ENCODE peak calls at places on chromosomes 12 and 14, in ten cellular contexts. P is A673, L is GM06990, F is cardiac fibroblast, R is BE2C, Q is AG10803, W is heart right ventricle, D is H1, T is thoracic aorta, B is right cardiac atrium. Y is an unnamed sample.

GRCh38 chr12:2190085-2190484 is 137.3 kb downstream of the CACNA1C start:
- DNase-seq in P (no peak), L (no peak), F (no peak), R (no peak), Q (no peak), W (no peak), D (no peak), T (no peak), B (no peak), Y (no peak)

GRCh38 chr12:41537522-41537921 is 349.4 kb downstream of the PDZRN4 start:
- DNase-seq in P (no peak), L (no peak), F (no peak), R (no peak), Q (no peak), W (no peak), D (no peak), T (no peak), B (no peak), Y (no peak)

GRCh38 chr12:96698521-96698920 is 208.5 kb upstream of the NEDD1 start:
- DNase-seq in P (no peak), L (no peak), F (no peak), R (no peak), Q (peak; percentile 4), W (no peak), D (no peak), T (no peak), B (no peak), Y (no peak)

GRCh38 chr12:72207094-72207493 is 65.1 kb upstream of the TRHDE start:
- DNase-seq in P (no peak), L (no peak), F (no peak), R (no peak), Q (no peak), W (no peak), D (no peak), T (no peak), B (no peak), Y (no peak)

GRCh38 chr14:49050836-49051235 is 535.3 kb downstream of the RPS29 start:
- DNase-seq in P (no peak), L (no peak), F (no peak), R (no peak), Q (no peak), W (no peak), D (no peak), T (no peak), B (no peak), Y (no peak)

GRCh38 chr12:106892075-106892474 is 63.6 kb upstream of the TMEM263 start:
- DNase-seq in P (no peak), L (no peak), F (no peak), R (no peak), Q (no peak), W (no peak), D (no peak), T (no peak), B (no peak), Y (peak; percentile 16)

GRCh38 chr12:127928615-127929014 is 338.4 kb upstream of the TMEM132C start:
- DNase-seq in P (no peak), L (no peak), F (no peak), R (no peak), Q (peak; percentile 67), W (no peak), D (no peak), T (no peak), B (no peak), Y (no peak)

GRCh38 chr14:102140750-102141145 is 1.1 kb downstream of the WDR20 start:
- DNase-seq in P (no peak), L (no peak), F (peak; percentile 10), R (no peak), Q (peak; percentile 6), W (no peak), D (no peak), T (no peak), B (no peak), Y (no peak)

GRCh38 chr14:33950320-33951182 is at the start of gene EGLN3:
- DNase-seq in P (no peak), L (peak; percentile 80), F (peak; percentile 79), R (peak; percentile 96), Q (peak; percentile 51), W (peak; percentile 90), D (peak; percentile 77), T (no peak), B (peak; percentile 96), Y (peak; percentile 56)

GRCh38 chr14:33951183-33951840 is 438 bp upstream of the EGLN3 start:
- DNase-seq in P (peak; percentile 81), L (no peak), F (no peak), R (no peak), Q (no peak), W (no peak), D (no peak), T (peak; percentile 47), B (no peak), Y (no peak)

GRCh38 chr14:33949051-33950037 is 1.5 kb downstream of the EGLN3 start:
- DNase-seq in P (no peak), L (no peak), F (no peak), R (no peak), Q (no peak), W (no peak), D (no peak), T (no peak), B (no peak), Y (no peak)

GRCh38 chr14:33946679-33947078 is 4.2 kb downstream of the EGLN3 start:
- DNase-seq in P (no peak), L (no peak), F (no peak), R (no peak), Q (no peak), W (no peak), D (no peak), T (no peak), B (no peak), Y (no peak)

DNA sequence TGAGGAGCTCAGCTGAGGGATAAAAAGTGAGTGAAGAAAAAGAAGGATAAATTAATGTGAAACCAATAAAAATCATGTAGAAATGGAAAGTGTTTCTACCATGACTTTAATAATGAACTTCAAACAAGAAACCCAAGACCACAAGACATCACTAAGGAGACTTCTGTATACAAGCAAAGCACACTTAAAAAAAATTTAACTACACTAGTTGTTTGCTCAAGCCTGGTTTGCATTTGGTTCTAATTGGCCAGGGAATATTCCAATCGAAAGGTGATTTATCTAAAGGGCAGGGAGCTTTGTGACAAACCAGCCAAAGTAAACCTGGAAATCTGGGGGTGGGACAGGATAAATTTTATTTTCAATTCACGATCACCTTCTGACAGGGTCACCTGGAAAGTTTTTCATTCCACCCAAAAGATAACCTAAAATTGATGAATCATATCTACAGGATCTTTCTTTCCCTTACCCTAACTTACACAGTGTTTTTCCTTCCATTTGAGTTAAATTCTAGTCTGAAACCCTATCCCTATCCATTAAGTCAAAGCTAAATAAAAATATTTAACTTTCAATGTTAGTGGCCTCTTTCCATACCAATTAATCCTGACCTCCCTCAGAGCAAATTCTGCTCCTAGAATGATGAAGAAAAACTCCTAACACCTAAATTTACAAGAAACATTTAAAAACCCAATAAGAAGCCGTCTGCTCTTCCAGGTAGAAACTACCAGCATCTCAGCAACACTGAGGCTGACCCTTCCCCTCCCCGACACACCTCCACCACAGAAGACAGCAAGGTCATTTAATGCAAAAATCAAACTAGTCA is 2.5 kb downstream of the EGLN3 start:
- DNase-seq in P (no peak), L (no peak), F (no peak), R (no peak), Q (no peak), W (no peak), D (no peak), T (no peak), B (no peak), Y (no peak)
- H3K4me3 ChIP-seq in P (no peak overlapping the region), L (no peak overlapping the region), F (no peak overlapping the region), R (peak overlapping the region; percentile 97), Q (no peak overlapping the region), W (peak overlapping the region; percentile 92), D (peak overlapping the region; percentile 67), T (peak overlapping the region; percentile 90), B (peak overlapping the region; percentile 71), Y (no peak overlapping the region)

DNA sequence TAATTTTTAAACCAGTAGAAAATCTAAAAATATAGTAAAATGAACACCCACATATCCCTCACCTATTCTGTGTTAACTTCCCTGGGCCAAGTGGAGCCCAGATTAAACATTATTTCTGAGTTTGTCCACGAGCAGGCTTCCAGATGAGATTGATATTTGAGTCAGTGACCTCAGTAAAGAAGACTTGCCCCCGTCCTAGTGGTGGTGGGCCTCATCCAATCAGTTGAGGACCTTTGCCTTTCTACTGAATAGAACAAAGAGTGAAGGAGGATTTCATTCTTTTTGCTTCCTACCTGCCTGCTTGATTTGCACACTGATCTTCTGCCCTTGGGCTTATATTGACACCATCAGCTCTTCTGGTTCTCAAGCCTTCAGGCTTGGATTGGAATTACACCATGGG is 174.7 kb upstream of the PLEKHG7 start:
- DNase-seq in P (no peak), L (no peak), F (no peak), R (no peak), Q (no peak), W (no peak), D (no peak), T (no peak), B (no peak), Y (no peak)
- H3K4me3 ChIP-seq in P (no peak overlapping the region), L (no peak overlapping the region), F (no peak overlapping the region), R (no peak overlapping the region), Q (no peak overlapping the region), W (no peak overlapping the region), D (no peak overlapping the region), T (no peak overlapping the region), B (no peak overlapping the region), Y (no peak overlapping the region)

DNA sequence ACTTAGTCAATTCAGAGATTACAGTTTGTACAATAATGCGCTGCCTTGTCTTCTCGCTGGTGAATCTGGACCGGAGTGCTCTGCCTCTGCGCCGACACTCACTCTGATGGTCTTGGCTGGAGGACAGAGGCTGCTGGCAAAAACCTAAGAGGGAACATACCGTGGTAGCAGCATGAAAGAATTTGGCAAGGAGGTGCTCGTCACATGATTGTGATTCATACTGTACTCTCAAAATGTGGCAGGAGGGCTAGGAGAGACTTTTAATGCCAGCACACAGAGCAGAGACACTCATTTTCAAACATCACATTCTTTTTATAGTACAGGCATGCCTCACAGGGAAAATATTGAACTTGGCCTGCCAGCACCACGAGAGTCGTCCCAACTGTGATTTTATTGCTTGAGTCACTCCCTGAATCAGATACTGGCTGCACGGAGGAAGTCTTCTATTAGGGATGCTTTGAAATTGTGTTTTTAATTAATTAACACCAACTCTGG is 67.8 kb downstream of the HMGA2 start:
- DNase-seq in P (peak; percentile 86), L (no peak), F (peak; percentile 99), R (no peak), Q (peak; percentile 100), W (peak; percentile 82), D (no peak), T (peak; percentile 81), B (peak; percentile 86), Y (no peak)
- H3K4me3 ChIP-seq in P (peak overlapping the region; percentile 12), L (no peak overlapping the region), F (peak overlapping the region; percentile 28), R (no peak overlapping the region), Q (peak overlapping the region; percentile 55), W (peak overlapping the region; percentile 17), D (no peak overlapping the region), T (peak overlapping the region; percentile 7), B (no peak overlapping the region), Y (no peak overlapping the region)

DNA sequence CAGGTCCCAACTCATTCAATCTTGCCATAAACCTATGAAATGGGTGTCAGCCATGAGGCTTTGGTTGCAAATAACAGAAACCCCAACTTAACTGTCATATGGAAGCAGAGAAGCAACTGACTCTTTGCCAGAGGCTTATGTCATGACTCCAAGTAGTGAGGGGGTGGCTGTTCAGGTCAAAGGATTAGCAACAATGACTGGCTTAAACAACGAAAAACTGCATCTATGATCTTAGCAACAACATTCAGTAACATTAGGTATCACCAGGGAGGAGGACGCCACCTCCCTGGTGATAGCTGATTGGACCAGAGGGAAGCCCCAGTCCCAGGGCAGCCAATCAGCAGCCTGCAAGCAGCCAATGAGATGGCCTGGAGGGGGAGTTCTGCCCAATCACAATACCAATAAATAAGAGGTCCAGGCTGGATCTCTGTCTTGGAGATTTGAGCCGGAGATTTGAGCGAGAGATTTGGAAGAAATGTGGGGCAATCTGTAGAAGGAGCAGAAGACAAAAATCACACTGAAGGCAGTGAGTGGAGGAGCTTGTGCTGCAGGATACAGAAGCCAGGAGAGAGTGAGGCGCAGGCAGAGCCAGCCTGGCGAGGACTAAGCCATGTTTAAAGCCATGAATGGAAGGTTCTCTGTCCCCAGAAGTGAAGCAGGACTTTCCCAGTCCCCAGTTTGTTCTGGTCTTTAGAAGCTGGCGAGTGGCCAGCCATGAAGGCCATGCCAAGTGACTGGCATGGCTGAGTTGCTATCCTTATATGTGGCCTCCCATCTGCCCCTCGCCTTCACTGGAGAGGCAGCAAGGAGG is 93.3 kb downstream of the CALM1 start:
- DNase-seq in P (no peak), L (no peak), F (no peak), R (no peak), Q (no peak), W (no peak), D (no peak), T (no peak), B (no peak), Y (no peak)
- H3K4me3 ChIP-seq in P (no peak overlapping the region), L (no peak overlapping the region), F (no peak overlapping the region), R (no peak overlapping the region), Q (no peak overlapping the region), W (no peak overlapping the region), D (no peak overlapping the region), T (no peak overlapping the region), B (no peak overlapping the region), Y (no peak overlapping the region)

Y was measured in MM.1S.